ENCODE peak calls at places on chromosomes 11 and 22, in five cellular contexts. One of them, this sample, is unnamed.

GRCh38 chr11:102794382-102794781 is 3.6 kb downstream of the MMP1 start:
- DNase-seq in mesenchymal stem cell: peak; percentile 67
- DNase-seq in CD8-positive, alpha-beta T cell: no peak
- DNase-seq in pancreas: no peak
- DNase-seq in stomach: no peak
- DNase-seq in this sample: peak; percentile 16

GRCh38 chr22:17781319-17782031 is 7.2 kb upstream of the BID start:
- DNase-seq in mesenchymal stem cell: peak; percentile 97
- DNase-seq in CD8-positive, alpha-beta T cell: no peak
- DNase-seq in pancreas: no peak
- DNase-seq in stomach: no peak
- DNase-seq in this sample: peak; percentile 89

GRCh38 chr22:30826670-30827355 is 132.1 kb downstream of the OSBP2 start:
- DNase-seq in mesenchymal stem cell: no peak
- DNase-seq in CD8-positive, alpha-beta T cell: no peak
- DNase-seq in pancreas: no peak
- DNase-seq in stomach: peak; percentile 20
- DNase-seq in this sample: no peak

GRCh38 chr11:87263979-87264378 is 226.2 kb downstream of the TMEM135 start:
- DNase-seq in mesenchymal stem cell: no peak
- DNase-seq in CD8-positive, alpha-beta T cell: no peak
- DNase-seq in pancreas: no peak
- DNase-seq in stomach: no peak
- DNase-seq in this sample: no peak

GRCh38 chr22:42719656-42720262 is 911 bp downstream of the A4GALT start:
- DNase-seq in mesenchymal stem cell: peak; percentile 24
- DNase-seq in CD8-positive, alpha-beta T cell: no peak
- DNase-seq in pancreas: no peak
- DNase-seq in stomach: no peak
- DNase-seq in this sample: no peak

GRCh38 chr11:40280161-40281054 is 1179.0 kb downstream of the LRRC4C start:
- DNase-seq in mesenchymal stem cell: peak; percentile 50
- DNase-seq in CD8-positive, alpha-beta T cell: no peak
- DNase-seq in pancreas: no peak
- DNase-seq in stomach: no peak
- DNase-seq in this sample: no peak

GRCh38 chr11:45794169-45794568 is 10.8 kb upstream of the SLC35C1 start:
- DNase-seq in mesenchymal stem cell: no peak
- DNase-seq in CD8-positive, alpha-beta T cell: no peak
- DNase-seq in pancreas: no peak
- DNase-seq in stomach: peak; percentile 41
- DNase-seq in this sample: no peak

GRCh38 chr11:128784059-128784804 is 82.9 kb downstream of the KCNJ1 start:
- DNase-seq in mesenchymal stem cell: no peak
- DNase-seq in CD8-positive, alpha-beta T cell: no peak
- DNase-seq in pancreas: no peak
- DNase-seq in stomach: no peak
- DNase-seq in this sample: no peak

GRCh38 chr11:42345933-42346332 is 886.5 kb upstream of the LRRC4C start:
- DNase-seq in mesenchymal stem cell: no peak
- DNase-seq in CD8-positive, alpha-beta T cell: no peak
- DNase-seq in pancreas: no peak
- DNase-seq in stomach: no peak
- DNase-seq in this sample: no peak

GRCh38 chr11:71093783-71094182 is 158.6 kb downstream of the SHANK2 start:
- DNase-seq in mesenchymal stem cell: no peak
- DNase-seq in CD8-positive, alpha-beta T cell: no peak
- DNase-seq in pancreas: no peak
- DNase-seq in stomach: no peak
- DNase-seq in this sample: no peak

GRCh38 chr11:84384637-84385227 is 1098.6 kb upstream of the CCDC90B start:
- DNase-seq in mesenchymal stem cell: peak; percentile 51
- DNase-seq in CD8-positive, alpha-beta T cell: peak; percentile 0
- DNase-seq in pancreas: peak; percentile 28
- DNase-seq in stomach: peak; percentile 57
- DNase-seq in this sample: peak; percentile 27

GRCh38 chr11:70063555-70063954 is 14.6 kb upstream of the ANO1 start:
- DNase-seq in mesenchymal stem cell: no peak
- DNase-seq in CD8-positive, alpha-beta T cell: no peak
- DNase-seq in pancreas: no peak
- DNase-seq in stomach: no peak
- DNase-seq in this sample: no peak

GRCh38 chr22:27980424-27981148 is 61.5 kb upstream of the PITPNB start:
- DNase-seq in mesenchymal stem cell: no peak
- DNase-seq in CD8-positive, alpha-beta T cell: no peak
- DNase-seq in pancreas: no peak
- DNase-seq in stomach: no peak
- DNase-seq in this sample: no peak

GRCh38 chr11:22711212-22711770 is 44.9 kb downstream of the GAS2 start:
- DNase-seq in mesenchymal stem cell: no peak
- DNase-seq in CD8-positive, alpha-beta T cell: no peak
- DNase-seq in pancreas: no peak
- DNase-seq in stomach: no peak
- DNase-seq in this sample: no peak

GRCh38 chr22:19398206-19398605 is 33.3 kb downstream of the HIRA start:
- DNase-seq in mesenchymal stem cell: no peak
- DNase-seq in CD8-positive, alpha-beta T cell: no peak
- DNase-seq in pancreas: no peak
- DNase-seq in stomach: no peak
- DNase-seq in this sample: no peak

GRCh38 chr11:1772270-1773130 is 8.8 kb upstream of the CTSD start:
- DNase-seq in mesenchymal stem cell: peak; percentile 97
- DNase-seq in CD8-positive, alpha-beta T cell: no peak
- DNase-seq in pancreas: peak; percentile 38
- DNase-seq in stomach: peak; percentile 68
- DNase-seq in this sample: peak; percentile 47
- H3K4me3 ChIP-seq in mesenchymal stem cell: no peak overlapping the region
- H3K4me3 ChIP-seq in CD8-positive, alpha-beta T cell: no peak overlapping the region
- H3K4me3 ChIP-seq in pancreas: no peak overlapping the region
- H3K4me3 ChIP-seq in stomach: no peak overlapping the region
- H3K4me3 ChIP-seq in this sample: peak overlapping the region; percentile 13

GRCh38 chr11:114068327-114068726 is 8.8 kb downstream of the ZBTB16 start:
- DNase-seq in mesenchymal stem cell: no peak
- DNase-seq in CD8-positive, alpha-beta T cell: no peak
- DNase-seq in pancreas: no peak
- DNase-seq in stomach: no peak
- DNase-seq in this sample: no peak
- H3K4me3 ChIP-seq in mesenchymal stem cell: no peak overlapping the region
- H3K4me3 ChIP-seq in CD8-positive, alpha-beta T cell: no peak overlapping the region
- H3K4me3 ChIP-seq in pancreas: no peak overlapping the region
- H3K4me3 ChIP-seq in stomach: peak overlapping the region; percentile 15
- H3K4me3 ChIP-seq in this sample: no peak overlapping the region

GRCh38 chr11:125146232-125146631 is 18.3 kb upstream of the PKNOX2 start:
- DNase-seq in mesenchymal stem cell: no peak
- DNase-seq in CD8-positive, alpha-beta T cell: no peak
- DNase-seq in pancreas: no peak
- DNase-seq in stomach: no peak
- DNase-seq in this sample: no peak

GRCh38 chr11:125141686-125142535 is 22.6 kb upstream of the PKNOX2 start:
- DNase-seq in mesenchymal stem cell: peak; percentile 38
- DNase-seq in CD8-positive, alpha-beta T cell: peak; percentile 37
- DNase-seq in pancreas: peak; percentile 44
- DNase-seq in stomach: peak; percentile 51
- DNase-seq in this sample: peak; percentile 24

GRCh38 chr11:125140251-125140650 is 24.3 kb upstream of the PKNOX2 start:
- DNase-seq in mesenchymal stem cell: no peak
- DNase-seq in CD8-positive, alpha-beta T cell: no peak
- DNase-seq in pancreas: no peak
- DNase-seq in stomach: no peak
- DNase-seq in this sample: no peak

GRCh38 chr11:125138966-125139365 is 25.6 kb upstream of the PKNOX2 start:
- DNase-seq in mesenchymal stem cell: no peak
- DNase-seq in CD8-positive, alpha-beta T cell: no peak
- DNase-seq in pancreas: no peak
- DNase-seq in stomach: no peak
- DNase-seq in this sample: no peak

GRCh38 chr11:125141178-125141577 is 23.4 kb upstream of the PKNOX2 start:
- DNase-seq in mesenchymal stem cell: no peak
- DNase-seq in CD8-positive, alpha-beta T cell: no peak
- DNase-seq in pancreas: no peak
- DNase-seq in stomach: no peak
- DNase-seq in this sample: no peak
- H3K4me3 ChIP-seq in mesenchymal stem cell: no peak overlapping the region
- H3K4me3 ChIP-seq in CD8-positive, alpha-beta T cell: no peak overlapping the region
- H3K4me3 ChIP-seq in pancreas: no peak overlapping the region
- H3K4me3 ChIP-seq in stomach: no peak overlapping the region
- H3K4me3 ChIP-seq in this sample: no peak overlapping the region

DNA sequence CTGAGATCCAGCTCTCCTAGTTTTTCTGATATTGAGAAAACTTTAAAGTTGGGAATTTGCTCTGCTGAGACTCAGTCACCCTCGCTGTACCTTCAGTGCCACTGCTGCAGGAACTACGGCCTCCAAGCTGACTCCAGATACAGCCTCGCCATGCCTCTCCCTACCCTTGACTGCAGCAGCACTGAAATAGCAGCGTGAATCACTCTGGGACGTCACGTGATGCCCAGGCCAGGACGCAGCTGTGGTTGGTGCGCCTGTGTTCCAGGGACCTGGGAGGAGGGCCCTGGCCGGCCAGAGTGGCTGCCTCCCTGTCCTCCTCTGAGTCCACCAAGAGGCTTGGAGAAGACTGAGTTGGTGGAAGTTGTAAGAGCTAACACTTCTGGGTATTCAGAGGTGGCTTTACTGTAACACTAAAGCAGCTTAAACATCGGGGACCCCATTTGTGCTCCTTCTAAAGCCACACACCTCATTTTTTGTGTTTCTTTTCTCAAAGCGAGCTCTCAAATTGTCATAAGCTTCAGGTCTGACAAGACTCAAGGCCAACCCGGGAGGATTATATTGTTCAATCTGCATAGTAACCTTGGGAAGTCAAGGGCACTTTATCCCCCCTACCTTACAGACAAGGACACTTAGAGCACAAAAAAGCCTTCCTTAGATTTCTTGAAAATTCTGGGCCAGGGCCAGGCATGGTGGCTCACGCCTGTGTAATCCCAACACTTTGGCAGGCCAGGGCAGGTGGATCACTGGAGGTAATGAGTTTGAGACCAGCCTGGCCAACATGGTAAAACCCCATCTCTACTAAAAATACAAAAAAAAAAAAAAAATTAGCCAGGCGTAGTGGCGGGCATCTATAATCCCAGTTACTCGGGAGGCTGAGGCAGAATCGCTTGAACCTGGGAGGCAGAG is 4.2 kb upstream of the STIP1 start:
- DNase-seq in mesenchymal stem cell: peak; percentile 96
- DNase-seq in CD8-positive, alpha-beta T cell: no peak
- DNase-seq in pancreas: peak; percentile 93
- DNase-seq in stomach: peak; percentile 93
- DNase-seq in this sample: no peak
- H3K4me3 ChIP-seq in mesenchymal stem cell: no peak overlapping the region
- H3K4me3 ChIP-seq in CD8-positive, alpha-beta T cell: no peak overlapping the region
- H3K4me3 ChIP-seq in pancreas: peak overlapping the region; percentile 17
- H3K4me3 ChIP-seq in stomach: no peak overlapping the region
- H3K4me3 ChIP-seq in this sample: no peak overlapping the region

DNA sequence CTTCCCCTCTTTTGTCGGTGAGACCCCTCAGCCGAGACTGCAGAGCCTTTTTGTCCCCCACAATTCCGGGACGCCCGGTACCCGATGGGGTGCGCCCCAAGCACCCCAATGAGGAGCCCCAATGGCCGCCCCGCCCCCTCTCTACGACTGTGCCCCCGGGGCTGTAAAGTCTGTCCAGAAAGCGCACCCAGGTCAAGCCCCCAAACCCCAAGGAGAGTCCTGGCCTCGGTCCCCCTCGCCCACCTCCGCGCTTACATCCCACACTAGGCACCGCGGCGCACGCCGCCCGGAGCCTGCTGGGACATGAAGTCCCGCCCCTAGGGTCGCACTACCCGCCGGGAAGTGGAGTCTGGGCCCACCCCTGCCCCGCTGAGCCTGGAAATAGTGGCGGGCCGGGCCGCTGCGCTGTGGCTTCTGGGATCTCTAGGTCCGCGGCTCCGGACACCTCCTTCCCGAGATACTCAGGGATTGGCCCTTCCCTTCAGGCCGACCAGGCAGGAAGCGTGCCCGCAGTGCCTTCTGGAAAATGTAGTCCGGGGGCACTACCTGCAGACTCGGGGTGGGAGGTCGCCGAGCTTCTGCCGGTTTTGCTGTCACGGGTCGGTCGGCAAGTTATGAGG is at the start of gene MEN1:
- DNase-seq in mesenchymal stem cell: peak; percentile 96
- DNase-seq in CD8-positive, alpha-beta T cell: peak; percentile 53
- DNase-seq in pancreas: peak; percentile 96
- DNase-seq in stomach: peak; percentile 97
- DNase-seq in this sample: peak; percentile 84
- H3K4me3 ChIP-seq in mesenchymal stem cell: peak within 1 kb of the TSS; percentile 78
- H3K4me3 ChIP-seq in CD8-positive, alpha-beta T cell: peak within 1 kb of the TSS; percentile 99
- H3K4me3 ChIP-seq in pancreas: peak within 1 kb of the TSS; percentile 73
- H3K4me3 ChIP-seq in stomach: peak within 1 kb of the TSS; percentile 96
- H3K4me3 ChIP-seq in this sample: peak within 1 kb of the TSS; percentile 80

DNA sequence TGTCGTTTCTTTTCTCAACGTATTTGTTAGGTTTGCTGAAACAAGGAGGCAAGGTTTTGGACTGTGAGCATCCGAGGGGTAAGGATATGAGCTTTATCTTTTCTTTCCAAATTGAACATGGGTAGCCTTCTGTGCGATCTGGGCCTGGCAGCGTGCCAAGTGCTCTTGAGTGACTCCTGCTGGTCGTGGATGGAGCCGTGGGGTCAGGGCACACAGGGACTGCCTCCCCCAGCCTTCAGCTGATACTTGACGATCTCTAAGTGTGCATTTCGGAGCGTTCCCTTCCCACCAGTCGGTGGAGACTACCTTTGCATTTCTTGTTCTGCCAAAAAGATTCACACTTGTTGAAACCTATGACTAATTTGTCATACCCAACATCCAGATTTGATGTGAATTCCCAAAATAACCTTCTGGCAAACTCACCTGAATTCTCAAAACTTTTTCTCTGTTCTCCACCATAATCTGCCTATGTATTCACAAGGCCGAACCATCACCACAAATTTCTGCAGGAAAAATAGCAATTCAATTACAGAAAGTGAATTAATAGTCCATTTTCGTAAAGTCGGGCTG is 40.2 kb upstream of the CLMP start:
- DNase-seq in mesenchymal stem cell: no peak
- DNase-seq in CD8-positive, alpha-beta T cell: peak; percentile 23
- DNase-seq in pancreas: peak; percentile 60
- DNase-seq in stomach: peak; percentile 44
- DNase-seq in this sample: peak; percentile 23
- H3K4me3 ChIP-seq in mesenchymal stem cell: no peak overlapping the region
- H3K4me3 ChIP-seq in CD8-positive, alpha-beta T cell: no peak overlapping the region
- H3K4me3 ChIP-seq in pancreas: no peak overlapping the region
- H3K4me3 ChIP-seq in stomach: no peak overlapping the region
- H3K4me3 ChIP-seq in this sample: no peak overlapping the region

This sample was measured in Jurkat, Clone E6-1.